ENCODE peak calls at places on chromosomes 4 and X, in five cellular contexts. R, M, U, F and Q are unnamed samples.

GRCh38 chr4:13313856-13314255 is 170.3 kb downstream of the RAB28 start:
- DNase-seq in R (no peak), M (no peak), U (no peak), F (no peak), Q (no peak)

GRCh38 chr4:56613101-56613862 is 67.8 kb downstream of the HOPX start:
- DNase-seq in U (no peak), F (peak; percentile 63), M (peak; percentile 72), R (no peak), Q (no peak)

GRCh38 chr4:101101072-101101471 is 246.3 kb downstream of the PPP3CA start:
- DNase-seq in F (no peak), U (no peak), M (peak; percentile 16), R (no peak), Q (no peak)

GRCh38 chr4:98673978-98674377 is 15.6 kb upstream of the TSPAN5 start:
- DNase-seq in U (no peak), M (no peak), F (no peak), R (no peak), Q (peak; percentile 60)

GRCh38 chr4:6270691-6271121 is 1.1 kb downstream of the WFS1 start:
- DNase-seq in F (no peak), M (no peak), R (no peak), U (no peak), Q (no peak)

GRCh38 chr4:74098628-74098995 is 383 bp downstream of the CXCL2 start:
- DNase-seq in R (no peak), F (no peak), M (no peak), U (no peak), Q (peak; percentile 71)

GRCh38 chr4:1243451-1244080 is 5.4 kb downstream of the CTBP1 start:
- DNase-seq in F (no peak), U (peak; percentile 11), R (no peak), M (no peak), Q (peak; percentile 48)

GRCh38 chr4:139740531-139741041 is 75.0 kb downstream of the MGST2 start:
- DNase-seq in U (peak; percentile 55), F (peak; percentile 78), R (no peak), M (peak; percentile 59), Q (peak; percentile 51)

GRCh38 chr4:170025523-170026252 is 507 bp downstream of the MFAP3L start:
- DNase-seq in F (no peak), R (peak; percentile 58), U (peak; percentile 27), M (no peak), Q (peak; percentile 67)

GRCh38 chr4:21596521-21596920 is 352.1 kb downstream of the KCNIP4 start:
- DNase-seq in U (no peak), R (peak; percentile 7), M (no peak), F (no peak), Q (no peak)

GRCh38 chr4:89797117-89797516 is 39.8 kb downstream of the SNCA start:
- DNase-seq in R (no peak), U (no peak), F (no peak), M (peak; percentile 86), Q (no peak)

GRCh38 chrX:140425712-140426395 is 79.0 kb downstream of the SOX3 start:
- DNase-seq in U (no peak), F (no peak), M (no peak), R (no peak), Q (no peak)

GRCh38 chr4:74219241-74219640 is 61.3 kb downstream of the MTHFD2L start:
- DNase-seq in U (no peak), R (no peak), M (peak; percentile 55), F (no peak), Q (no peak)

GRCh38 chr4:159505275-159505975 is 402.5 kb downstream of the RAPGEF2 start:
- DNase-seq in R (peak; percentile 11), M (no peak), U (no peak), F (no peak), Q (no peak)

GRCh38 chr4:20299515-20299914 is 47.8 kb downstream of the SLIT2 start:
- DNase-seq in M (no peak), F (peak; percentile 13), U (no peak), R (peak; percentile 50), Q (no peak)

GRCh38 chrX:47176101-47176740 is 17.4 kb upstream of the UBA1 start:
- DNase-seq in U (no peak), M (no peak), R (no peak), F (no peak), Q (peak; percentile 23)

GRCh38 chr4:83390965-83391364 is 56.3 kb upstream of the HPSE start:
- DNase-seq in M (no peak), U (no peak), F (no peak), R (no peak), Q (peak; percentile 43)

DNA sequence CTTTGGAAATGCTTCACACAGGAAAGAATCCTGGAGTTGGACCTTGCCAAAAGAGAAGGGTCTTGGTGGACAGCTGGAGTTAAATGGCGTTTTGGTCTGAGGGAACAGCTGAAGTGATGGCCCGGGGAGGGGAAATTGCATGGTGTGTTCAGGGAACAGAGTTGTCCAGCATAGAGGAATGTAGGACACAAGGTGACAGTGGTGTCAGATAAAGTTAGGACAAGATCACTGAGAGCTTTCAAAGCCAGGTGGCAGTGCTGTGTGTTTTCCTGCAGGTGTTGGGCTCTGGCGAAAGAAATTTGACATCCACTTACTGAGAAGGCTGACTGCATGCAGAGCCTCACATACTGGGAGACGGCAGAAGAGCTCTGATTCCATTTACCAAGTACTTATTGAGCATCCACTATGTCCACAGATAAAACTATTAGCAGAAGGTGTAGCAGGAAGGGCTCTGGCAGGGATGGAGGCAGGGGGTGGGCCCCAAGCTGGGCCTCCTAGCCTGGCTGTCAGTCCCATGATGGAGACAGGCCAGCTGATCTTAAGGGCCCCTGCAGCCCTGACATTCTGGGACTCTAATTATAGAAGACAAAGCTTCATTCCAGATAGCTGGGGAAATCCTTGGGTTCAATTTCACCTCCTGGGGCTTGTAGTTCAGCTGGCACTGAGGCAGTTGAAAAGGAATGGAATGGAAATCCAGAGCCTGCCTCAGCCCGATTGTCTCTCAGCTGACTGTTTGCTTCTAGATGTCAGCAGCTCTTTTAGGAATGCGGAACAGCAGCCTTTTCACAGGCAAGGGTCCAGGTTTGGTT is 150.2 kb upstream of the MAMLD1 start:
- DNase-seq in U (peak; percentile 34), F (no peak), M (no peak), R (peak; percentile 34), Q (peak; percentile 62)
- H3K27me3 ChIP-seq in U (no peaks in the 10 kb centered on the region), F (no peaks in the 10 kb centered on the region), M (no peaks in the 10 kb centered on the region), R (peaks cover 7% of the 10 kb centered on the region), Q (no peaks in the 10 kb centered on the region)

GRCh38 chr4:154634058-154634457 is 21.6 kb upstream of the FGG start:
- DNase-seq in U (no peak), R (no peak), F (no peak), M (no peak), Q (no peak)

GRCh38 chr4:154626793-154627484 is 14.5 kb upstream of the FGG start:
- DNase-seq in R (peak; percentile 90), F (no peak), U (peak; percentile 33), M (peak; percentile 65), Q (peak; percentile 93)

DNA sequence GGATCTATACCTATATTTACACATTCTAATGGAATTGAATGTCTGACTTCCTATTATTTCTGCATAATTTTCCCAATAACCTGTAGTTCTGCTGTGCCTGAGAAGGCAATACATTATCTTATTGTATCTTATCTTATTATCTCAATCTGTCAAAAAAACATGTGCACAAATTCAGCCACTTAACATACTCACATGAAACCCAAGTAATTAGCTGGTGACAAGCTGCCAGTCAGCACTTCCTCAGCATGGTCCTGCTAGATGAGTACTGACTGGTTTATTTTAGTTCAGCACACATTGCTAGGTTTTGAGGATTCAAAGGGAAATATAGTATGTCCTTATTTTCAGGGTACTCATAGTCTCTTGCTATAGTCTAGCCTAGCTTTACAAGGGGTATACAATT is 17.9 kb upstream of the FGG start:
- DNase-seq in M (no peak), R (no peak), F (no peak), U (no peak), Q (no peak)
- H3K27me3 ChIP-seq in M (no peaks in the 10 kb centered on the region), R (peaks cover 54% of the 10 kb centered on the region), F (peaks cover 12% of the 10 kb centered on the region), U (no peaks in the 10 kb centered on the region), Q (peaks cover 34% of the 10 kb centered on the region)

GRCh38 chr4:30716671-30717207 is 3.4 kb upstream of the PCDH7 start:
- DNase-seq in M (peak; percentile 20), F (no peak), R (no peak), U (no peak), Q (no peak)
- H3K27me3 ChIP-seq in M (no peaks in the 10 kb centered on the region), F (no peaks in the 10 kb centered on the region), R (peaks cover 20% of the 10 kb centered on the region), U (no peaks in the 10 kb centered on the region), Q (no peaks in the 10 kb centered on the region)

DNA sequence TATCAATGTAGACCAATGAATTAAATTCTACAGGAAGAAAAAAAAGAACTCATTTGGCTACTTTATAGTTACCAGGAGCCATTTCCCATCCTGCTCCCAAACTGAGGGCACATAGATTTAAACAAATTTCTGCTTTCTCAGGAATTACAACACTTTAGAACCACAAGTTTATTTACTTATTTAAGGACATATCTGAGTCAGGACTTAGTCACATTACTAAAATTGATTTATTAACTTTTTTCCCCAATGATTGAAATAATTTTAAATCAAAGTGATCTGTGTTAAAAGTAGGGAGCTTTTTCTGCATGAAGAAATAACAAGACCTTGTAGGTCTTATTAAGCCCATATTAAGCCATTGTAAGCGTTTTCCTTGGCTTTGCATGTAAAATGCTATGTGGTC is 291.0 kb upstream of the HAND2 start:
- DNase-seq in F (no peak), U (no peak), M (no peak), R (no peak), Q (no peak)
- H3K27me3 ChIP-seq in F (no peaks in the 10 kb centered on the region), U (no peaks in the 10 kb centered on the region), M (no peaks in the 10 kb centered on the region), R (no peaks in the 10 kb centered on the region), Q (peaks cover 7% of the 10 kb centered on the region)

GRCh38 chrX:127459784-127460183 is 592.4 kb downstream of the ACTRT1 start:
- DNase-seq in M (no peak), R (peak; percentile 10), F (no peak), U (no peak), Q (peak; percentile 76)
- H3K27me3 ChIP-seq in M (no peaks in the 10 kb centered on the region), R (no peaks in the 10 kb centered on the region), F (no peaks in the 10 kb centered on the region), U (no peaks in the 10 kb centered on the region), Q (no peaks in the 10 kb centered on the region)

GRCh38 chrX:53422915-53423268 is 219 bp downstream of the RIBC1 start:
- DNase-seq in U (no peak), M (no peak), R (no peak), F (no peak), Q (no peak)
- H3K27me3 ChIP-seq in U (no peaks in the 10 kb centered on the region), M (no peaks in the 10 kb centered on the region), R (no peaks in the 10 kb centered on the region), F (no peaks in the 10 kb centered on the region), Q (no peaks in the 10 kb centered on the region)

GRCh38 chr4:110641218-110641617 is 18.3 kb upstream of the PITX2 start:
- DNase-seq in U (no peak), F (no peak), R (peak; percentile 59), M (no peak), Q (peak; percentile 74)
- H3K27me3 ChIP-seq in U (peaks cover 24% of the 10 kb centered on the region), F (peaks cover 73% of the 10 kb centered on the region), R (peaks cover 86% of the 10 kb centered on the region), M (peaks cover 61% of the 10 kb centered on the region), Q (peaks cover 87% of the 10 kb centered on the region)